ENCODE peak calls at places on chromosomes 2 and 18, in four cellular contexts. K is lung, A is stomach, F is spleen. I is an unnamed sample. For H3K4me1 and H3K27me3, the result is how much of the 10 kb centered on the place peaks cover.

GRCh38 chr2:197309369-197310231 is 980 bp downstream of the ANKRD44 start:
- DNase-seq in K (peak), A (peak), F (peak), I (peak)

GRCh38 chr2:85769236-85769986 is 15.6 kb downstream of the ATOH8 start:
- DNase-seq in K (no peak), A (no peak), F (no peak), I (peak)

GRCh38 chr2:52776571-52776970 is 991.0 kb upstream of the CHAC2 start:
- DNase-seq in K (no peak), A (no peak), F (no peak), I (no peak)

GRCh38 chr2:20447437-20448245 is 767 bp downstream of the RHOB start:
- DNase-seq in K (peak), A (peak), F (peak), I (peak)

GRCh38 chr18:44497294-44497693 is 183.4 kb upstream of the SETBP1 start:
- DNase-seq in K (no peak), A (no peak), F (no peak), I (no peak)

GRCh38 chr2:206887705-206888104 is 51.6 kb upstream of the CPO start:
- DNase-seq in K (no peak), A (no peak), F (no peak), I (no peak)

GRCh38 chr2:5409925-5410360 is 282.2 kb upstream of the SOX11 start:
- DNase-seq in K (no peak), A (no peak), F (no peak), I (no peak)

GRCh38 chr18:75638597-75639467 is 211.3 kb upstream of the SMIM21 start:
- DNase-seq in K (no peak), A (no peak), F (no peak), I (peak)

GRCh38 chr2:95315801-95316411 is 18.8 kb downstream of the KCNIP3 start:
- DNase-seq in K (no peak), A (no peak), F (peak), I (no peak)

DNA sequence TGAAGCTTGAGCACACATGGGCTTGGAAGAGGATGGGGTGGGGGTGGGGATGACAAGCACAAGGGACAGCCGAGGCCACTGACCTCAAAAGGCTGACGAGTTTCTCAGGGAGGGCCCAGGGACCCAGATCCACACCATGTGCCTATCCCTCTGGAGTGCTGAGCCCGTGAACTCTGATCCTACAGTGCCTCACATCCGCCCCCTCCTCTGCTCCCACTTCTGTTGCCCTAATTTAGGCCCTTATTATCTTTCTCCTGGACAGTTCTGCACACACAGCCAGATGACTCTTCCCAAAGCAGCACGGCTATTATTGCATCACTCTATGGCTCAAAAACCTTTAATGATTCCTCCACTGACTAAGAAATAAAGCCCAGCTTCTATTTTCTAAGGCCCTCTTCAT is 24.8 kb downstream of the CYRIA start:
- DNase-seq in K (no peak), A (no peak), F (no peak), I (no peak)
- H3K4me1 ChIP-seq in K (under half), A (under half), F (half or more), I (under half)

GRCh38 chr2:230868947-230869690 is 4.4 kb downstream of the ITM2C start:
- DNase-seq in K (no peak), A (peak), F (no peak), I (peak)
- H3K4me3 ChIP-seq in K (no peak), A (no peak), F (no peak), I (no peak)

GRCh38 chr2:88197732-88198131 is 27.6 kb downstream of the THNSL2 start:
- DNase-seq in K (no peak), A (no peak), F (no peak), I (no peak)
- H3K27me3 ChIP-seq in K (under half), A (half or more), F (under half), I (under half)

GRCh38 chr18:48930926-48931325 is 19.8 kb downstream of the SMAD7 start:
- DNase-seq in K (no peak), A (no peak), F (no peak), I (no peak)

GRCh38 chr18:48932822-48933510 is 17.8 kb downstream of the SMAD7 start:
- DNase-seq in K (no peak), A (no peak), F (no peak), I (peak)

GRCh38 chr18:48929951-48930713 is 20.6 kb downstream of the SMAD7 start:
- DNase-seq in K (no peak), A (peak), F (no peak), I (peak)

GRCh38 chr18:48932462-48932818 is 18.3 kb downstream of the SMAD7 start:
- DNase-seq in K (no peak), A (no peak), F (no peak), I (no peak)

DNA sequence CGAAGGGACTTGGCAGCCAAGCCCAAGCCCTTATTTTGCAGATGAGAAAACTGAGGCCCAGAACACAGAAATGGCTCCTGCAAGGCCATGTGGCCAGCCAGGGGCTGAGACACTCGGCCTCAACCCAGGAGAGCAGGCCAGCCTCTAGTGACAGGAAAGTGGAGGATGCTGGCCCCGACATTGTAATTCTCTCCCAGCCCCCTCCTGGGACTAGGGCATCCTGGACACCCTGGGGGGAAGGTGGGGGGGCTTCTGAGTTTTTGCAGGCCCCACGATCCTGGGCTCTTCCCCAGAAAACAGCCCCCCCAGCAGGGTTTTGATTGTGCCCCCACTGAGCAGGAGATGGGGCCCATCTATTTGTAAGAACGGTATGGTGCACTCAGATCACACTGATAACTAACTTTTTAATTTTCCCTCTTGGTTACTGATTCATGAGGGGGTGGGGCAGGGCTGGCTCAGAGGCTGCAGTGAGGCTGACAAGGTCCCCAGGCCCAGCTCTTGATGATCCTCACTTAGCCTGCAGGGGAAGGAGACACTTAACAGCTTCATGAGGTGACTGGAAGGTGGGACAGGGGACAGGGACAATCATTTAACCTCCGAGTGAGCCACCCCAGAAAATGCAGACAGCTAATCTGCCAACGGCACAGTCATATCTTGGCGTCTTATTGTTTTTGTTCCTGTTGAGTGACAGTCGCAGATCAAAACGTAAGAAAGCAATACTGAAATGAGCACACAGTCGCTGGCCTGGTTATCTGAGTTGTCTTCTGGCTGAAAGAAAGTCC is 18.9 kb downstream of the SMAD7 start:
- DNase-seq in K (no peak), A (no peak), F (no peak), I (peak)
- H3K4me1 ChIP-seq in K (half or more), A (half or more), F (half or more), I (half or more)

GRCh38 chr2:217904614-217904965 is 98.2 kb downstream of the TNS1 start:
- DNase-seq in K (no peak), A (no peak), F (no peak), I (no peak)

GRCh38 chr2:217905395-217905794 is 97.4 kb downstream of the TNS1 start:
- DNase-seq in K (no peak), A (no peak), F (no peak), I (no peak)

GRCh38 chr2:217903142-217903858 is 99.5 kb downstream of the TNS1 start:
- DNase-seq in K (no peak), A (no peak), F (no peak), I (no peak)

GRCh38 chr2:217902281-217903141 is 100.3 kb downstream of the TNS1 start:
- DNase-seq in K (peak), A (peak), F (peak), I (peak)

GRCh38 chr2:217903859-217904613 is 98.8 kb downstream of the TNS1 start:
- DNase-seq in K (peak), A (peak), F (no peak), I (no peak)
- H3K4me3 ChIP-seq in K (no peak), A (peak), F (no peak), I (no peak)

I was measured in SJSA1.